ENCODE peak calls at places on chromosomes 6 and 20, in eight cellular contexts. P is astrocyte of the spinal cord; D is PC-3; F is cardiac muscle cell; V is tibial artery; Z is CD8-positive, alpha-beta T cell; J is cardiac fibroblast; E is HFF-Myc. X is an unnamed sample.
A peak's percentile ranks its signal among the peaks of the same experiment; 100 is the strongest.

GRCh38 chr20:49281059-49281912 is 3.4 kb upstream of the ZNFX1 start:
- DNase-seq in J (peak; percentile 60), P (no peak), F (no peak), E (no peak), D (peak; percentile 31), V (no peak), Z (no peak), X (no peak)

GRCh38 chr6:12516070-12516469 is 200.5 kb upstream of the PHACTR1 start:
- DNase-seq in P (no peak), D (no peak), V (no peak), J (no peak), Z (no peak), E (no peak), F (no peak), X (no peak)

GRCh38 chr6:136014454-136015421 is 163.2 kb downstream of the PDE7B start:
- DNase-seq in D (peak; percentile 78), F (no peak), Z (no peak), E (peak; percentile 70), J (peak; percentile 100), V (no peak), P (peak; percentile 100), X (peak; percentile 81)

GRCh38 chr20:10555865-10556308 is 117.9 kb downstream of the JAG1 start:
- DNase-seq in D (peak; percentile 89), V (no peak), P (peak; percentile 72), Z (no peak), F (no peak), E (no peak), J (peak; percentile 85), X (no peak)

GRCh38 chr6:10382728-10383127 is 32.1 kb downstream of the TFAP2A start:
- DNase-seq in V (no peak), E (no peak), D (no peak), P (no peak), J (no peak), F (no peak), Z (no peak), X (no peak)

GRCh38 chr6:148414836-148415235 is 72.2 kb downstream of the SASH1 start:
- DNase-seq in Z (no peak), J (peak; percentile 86), V (no peak), E (no peak), P (peak; percentile 74), D (peak; percentile 63), F (no peak), X (no peak)

GRCh38 chr6:42165016-42165415 is 8.1 kb upstream of the GUCA1A start:
- DNase-seq in V (no peak), P (no peak), E (no peak), D (no peak), J (peak; percentile 32), Z (no peak), F (no peak), X (no peak)

GRCh38 chr6:44869321-44869897 is 458.7 kb upstream of the RUNX2 start:
- DNase-seq in V (no peak), P (no peak), D (no peak), Z (no peak), F (no peak), J (no peak), E (no peak), X (no peak)

GRCh38 chr20:6730929-6731328 is 36.6 kb upstream of the BMP2 start:
- DNase-seq in Z (no peak), E (no peak), J (no peak), F (no peak), V (no peak), D (no peak), P (no peak), X (no peak)

GRCh38 chr6:80535914-80536565 is 429.6 kb downstream of the BCKDHB start:
- DNase-seq in P (no peak), E (peak; percentile 50), Z (no peak), J (peak; percentile 58), D (no peak), V (no peak), F (no peak), X (no peak)

GRCh38 chr20:38258545-38259223 is 1.9 kb downstream of the KIAA1755 start:
- DNase-seq in P (no peak), V (no peak), D (no peak), F (no peak), E (no peak), J (no peak), Z (no peak), X (no peak)

GRCh38 chr6:84847349-84848160 is 83.2 kb upstream of the TBX18 start:
- DNase-seq in Z (no peak), J (peak; percentile 66), D (peak; percentile 25), F (no peak), P (peak; percentile 73), E (no peak), V (no peak), X (no peak)

GRCh38 chr6:53465732-53466131 is 79.2 kb downstream of the GCLC start:
- DNase-seq in V (no peak), P (no peak), Z (no peak), E (no peak), D (no peak), F (no peak), J (no peak), X (no peak)

GRCh38 chr6:166333172-166333995 is 9.0 kb downstream of the SFT2D1 start:
- DNase-seq in E (no peak), Z (no peak), P (no peak), J (no peak), D (no peak), F (no peak), V (no peak), X (no peak)

GRCh38 chr6:2876210-2877056 is 26.7 kb downstream of the SERPINB9 start:
- DNase-seq in D (peak; percentile 68), V (peak; percentile 63), J (peak; percentile 97), P (peak; percentile 92), Z (no peak), E (peak; percentile 38), F (peak; percentile 54), X (peak; percentile 43)

GRCh38 chr6:165045631-165046030 is 263.8 kb downstream of the C6orf118 start:
- DNase-seq in D (no peak), Z (no peak), J (no peak), F (no peak), P (no peak), V (no peak), E (no peak), X (no peak)

GRCh38 chr6:165047952-165048351 is 261.5 kb downstream of the C6orf118 start:
- DNase-seq in F (no peak), V (no peak), D (no peak), Z (no peak), J (no peak), E (no peak), P (no peak), X (no peak)

GRCh38 chr6:165042912-165043311 is 266.5 kb downstream of the C6orf118 start:
- DNase-seq in J (no peak), V (no peak), F (no peak), Z (no peak), D (peak; percentile 8), P (no peak), E (no peak), X (no peak)
- TF ChIP-seq CTCF in J (no peak), V (no peak), F (no peak), Z (no peak), D (peak; percentile 33), P (no peak), E (no peak), X (no peak)

GRCh38 chr20:9177278-9177677 is 108.4 kb downstream of the PLCB4 start:
- DNase-seq in V (no peak), E (no peak), Z (no peak), D (no peak), P (no peak), J (no peak), F (no peak), X (no peak)

GRCh38 chr20:9169409-9169808 is 100.5 kb downstream of the PLCB4 start:
- DNase-seq in J (no peak), P (no peak), D (no peak), Z (no peak), V (no peak), F (no peak), E (no peak), X (no peak)

GRCh38 chr20:9172908-9173307 is 104.0 kb downstream of the PLCB4 start:
- DNase-seq in P (peak; percentile 43), Z (no peak), V (no peak), D (peak; percentile 16), F (peak; percentile 11), J (peak; percentile 17), E (no peak), X (no peak)
- TF ChIP-seq CTCF in P (peak; percentile 37), Z (no peak), V (peak; percentile 24), D (peak; percentile 38), F (peak; percentile 16), J (peak; percentile 18), E (peak; percentile 10), X (peak; percentile 30)

GRCh38 chr6:137133136-137133535 is 40.3 kb downstream of the IL22RA2 start:
- DNase-seq in J (no peak), V (no peak), D (no peak), E (no peak), Z (no peak), F (no peak), P (no peak), X (no peak)

GRCh38 chr6:137134483-137134882 is 39.0 kb downstream of the IL22RA2 start:
- DNase-seq in Z (no peak), P (no peak), E (no peak), D (no peak), V (no peak), F (no peak), J (no peak), X (no peak)

DNA sequence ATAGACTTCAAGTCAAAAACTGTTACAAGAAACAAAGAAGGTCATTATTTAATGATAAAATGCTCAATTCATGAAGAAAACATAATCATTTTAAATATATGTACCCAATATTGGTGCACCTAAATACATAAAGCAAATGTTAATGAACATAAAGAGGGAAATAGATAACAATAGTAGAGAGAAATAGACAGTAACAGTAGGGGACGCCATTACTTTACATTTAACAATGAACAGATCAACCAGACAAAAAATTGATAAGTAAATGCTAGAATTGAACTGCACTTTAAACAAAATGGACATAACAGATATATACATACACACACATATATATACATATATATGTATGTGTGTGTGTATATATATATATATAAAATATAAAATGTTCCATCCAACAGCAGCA is 37.4 kb downstream of the IL22RA2 start:
- DNase-seq in E (no peak), D (peak; percentile 24), F (no peak), P (no peak), J (peak; percentile 53), Z (no peak), V (no peak), X (no peak)
- TF ChIP-seq CTCF in E (no peak), D (peak; percentile 43), F (peak; percentile 33), P (peak; percentile 21), J (peak; percentile 51), Z (no peak), V (no peak), X (peak; percentile 40)

GRCh38 chr20:22383156-22383555 is 201.2 kb downstream of the FOXA2 start:
- DNase-seq in P (no peak), E (no peak), V (no peak), J (peak; percentile 48), D (no peak), Z (no peak), F (no peak), X (no peak)

GRCh38 chr20:22387452-22387851 is 196.9 kb downstream of the FOXA2 start:
- DNase-seq in F (no peak), J (no peak), V (no peak), E (no peak), P (no peak), Z (no peak), D (peak; percentile 66), X (no peak)

GRCh38 chr20:22386300-22386623 is 198.1 kb downstream of the FOXA2 start:
- DNase-seq in J (no peak), F (no peak), P (no peak), E (no peak), Z (no peak), D (no peak), V (no peak), X (no peak)

GRCh38 chr20:22384978-22385377 is 199.4 kb downstream of the FOXA2 start:
- DNase-seq in J (no peak), P (no peak), V (no peak), Z (no peak), F (no peak), E (no peak), D (no peak), X (no peak)

GRCh38 chr20:22385602-22386299 is 198.6 kb downstream of the FOXA2 start:
- DNase-seq in P (no peak), E (no peak), F (no peak), D (peak; percentile 60), V (no peak), J (no peak), Z (no peak), X (no peak)
- TF ChIP-seq CTCF in P (no peak), E (no peak), F (peak; percentile 51), D (peak; percentile 84), V (no peak), J (peak; percentile 5), Z (no peak), X (peak; percentile 15)